ENCODE peak calls at places on chromosomes 6 and 20, in ten cellular contexts. N is cardiac fibroblast, A is upper lobe of right lung, S is aorta, M is astrocyte, H is Caco-2, V is prostate gland, U is bronchial epithelial cell, O is AG04450, R is NB4. C is an unnamed sample.
A peak's percentile ranks its signal among the peaks of the same experiment; 100 is the strongest.

GRCh38 chr20:23050847-23051627 is 1.6 kb upstream of the THBD start:
- DNase-seq in N (peak; percentile 91), A (peak; percentile 91), S (peak; percentile 92), M (peak; percentile 48), H (peak; percentile 82), V (peak; percentile 52), U (peak; percentile 85), O (peak; percentile 27), R (peak; percentile 97), C (peak; percentile 44)

GRCh38 chr6:163790296-163790840 is 375.9 kb downstream of the QKI start:
- DNase-seq in N (peak; percentile 42), A (no peak), S (no peak), M (peak; percentile 12), H (no peak), V (no peak), U (no peak), O (no peak), R (no peak), C (no peak)

GRCh38 chr6:18352001-18352400 is 35.1 kb upstream of the RNF144B start:
- DNase-seq in N (no peak), A (no peak), S (no peak), M (no peak), H (no peak), V (no peak), U (no peak), O (no peak), R (no peak), C (no peak)

GRCh38 chr20:5524886-5525285 is 208.1 kb upstream of the PROKR2 start:
- DNase-seq in N (no peak), A (no peak), S (no peak), M (no peak), H (no peak), V (no peak), U (no peak), O (no peak), R (peak; percentile 81), C (no peak)

GRCh38 chr6:147000545-147001488 is 203.4 kb upstream of the STXBP5 start:
- DNase-seq in N (peak; percentile 69), A (no peak), S (no peak), M (peak; percentile 69), H (no peak), V (no peak), U (peak; percentile 5), O (peak; percentile 52), R (no peak), C (no peak)

GRCh38 chr6:13538084-13538483 is 36.3 kb upstream of the SIRT5 start:
- DNase-seq in N (peak; percentile 77), A (no peak), S (no peak), M (peak; percentile 39), H (peak; percentile 23), V (no peak), U (peak; percentile 61), O (peak; percentile 30), R (peak; percentile 56), C (peak; percentile 60)

GRCh38 chr6:45072014-45072413 is 256.1 kb upstream of the RUNX2 start:
- DNase-seq in N (peak; percentile 64), A (no peak), S (no peak), M (no peak), H (no peak), V (no peak), U (no peak), O (no peak), R (peak; percentile 72), C (no peak)

GRCh38 chr20:51600016-51600420 is 57.5 kb upstream of the NFATC2 start:
- DNase-seq in N (no peak), A (no peak), S (no peak), M (no peak), H (no peak), V (no peak), U (no peak), O (no peak), R (no peak), C (no peak)

GRCh38 chr20:62363920-62364851 is 2.9 kb downstream of the LAMA5 start:
- DNase-seq in N (peak; percentile 65), A (peak; percentile 68), S (peak; percentile 58), M (no peak), H (peak; percentile 61), V (peak; percentile 3), U (no peak), O (no peak), R (no peak), C (no peak)
- H3K4me3 ChIP-seq in N (no peak overlapping the region), A (peak overlapping the region; percentile 69), S (no peak overlapping the region), M (no peak overlapping the region), H (peak overlapping the region; percentile 5), V (peak overlapping the region; percentile 88), U (peak overlapping the region; percentile 90), O (no peak overlapping the region), R (no peak overlapping the region), C (no peak overlapping the region)

GRCh38 chr20:47353224-47353696 is 3.2 kb downstream of the ZMYND8 start:
- DNase-seq in N (no peak), A (no peak), S (no peak), M (no peak), H (no peak), V (no peak), U (no peak), O (no peak), R (no peak), C (no peak)

GRCh38 chr20:47350691-47351545 is 5.6 kb downstream of the ZMYND8 start:
- DNase-seq in N (no peak), A (no peak), S (no peak), M (no peak), H (no peak), V (no peak), U (no peak), O (no peak), R (no peak), C (no peak)

GRCh38 chr20:47350181-47350550 is 6.3 kb downstream of the ZMYND8 start:
- DNase-seq in N (no peak), A (no peak), S (no peak), M (no peak), H (no peak), V (no peak), U (no peak), O (no peak), R (no peak), C (peak; percentile 54)

GRCh38 chr20:47352332-47353223 is 3.9 kb downstream of the ZMYND8 start:
- DNase-seq in N (peak; percentile 67), A (peak; percentile 78), S (no peak), M (peak; percentile 54), H (no peak), V (no peak), U (no peak), O (no peak), R (no peak), C (peak; percentile 36)

DNA sequence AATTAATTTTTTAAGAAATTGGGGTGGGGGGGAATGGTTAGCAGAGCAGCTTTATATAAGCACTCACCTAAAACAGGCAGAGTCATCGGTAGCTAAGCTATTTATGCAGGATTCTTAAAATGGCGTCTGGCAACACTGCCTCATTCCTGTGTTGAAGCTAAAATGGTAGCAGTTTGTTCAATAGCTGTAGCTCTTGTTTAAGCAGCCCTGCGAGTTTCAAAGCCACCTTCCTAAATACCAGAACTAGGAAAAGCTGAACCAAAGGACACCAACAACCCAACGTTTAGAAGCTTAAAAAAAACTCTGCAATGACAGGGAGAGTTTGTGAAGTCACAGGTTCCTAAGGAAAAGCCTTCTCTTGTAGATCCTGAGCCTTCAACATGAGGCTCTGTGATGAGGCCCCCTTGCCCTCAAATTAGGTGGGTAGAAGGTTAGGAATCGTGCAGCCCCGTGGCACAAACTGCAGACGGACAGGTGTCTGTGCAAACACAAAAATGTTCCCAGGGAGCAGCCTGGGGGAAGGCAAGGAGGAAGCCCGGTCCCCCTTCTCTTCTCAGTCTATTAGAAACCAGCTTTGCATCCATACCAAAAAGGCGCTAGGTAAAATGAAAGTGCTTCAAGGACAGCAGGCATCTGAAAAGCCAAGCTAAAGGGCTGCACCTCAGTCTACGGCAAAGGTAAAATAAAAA is 4.7 kb downstream of the ZMYND8 start:
- DNase-seq in N (no peak), A (no peak), S (no peak), M (no peak), H (no peak), V (no peak), U (no peak), O (no peak), R (peak; percentile 38), C (peak; percentile 65)
- H3K4me3 ChIP-seq in N (peak overlapping the region; percentile 31), A (peak overlapping the region; percentile 30), S (no peak overlapping the region), M (peak overlapping the region; percentile 41), H (no peak overlapping the region), V (no peak overlapping the region), U (peak overlapping the region; percentile 30), O (peak overlapping the region; percentile 23), R (peak overlapping the region; percentile 92), C (peak overlapping the region; percentile 67)

DNA sequence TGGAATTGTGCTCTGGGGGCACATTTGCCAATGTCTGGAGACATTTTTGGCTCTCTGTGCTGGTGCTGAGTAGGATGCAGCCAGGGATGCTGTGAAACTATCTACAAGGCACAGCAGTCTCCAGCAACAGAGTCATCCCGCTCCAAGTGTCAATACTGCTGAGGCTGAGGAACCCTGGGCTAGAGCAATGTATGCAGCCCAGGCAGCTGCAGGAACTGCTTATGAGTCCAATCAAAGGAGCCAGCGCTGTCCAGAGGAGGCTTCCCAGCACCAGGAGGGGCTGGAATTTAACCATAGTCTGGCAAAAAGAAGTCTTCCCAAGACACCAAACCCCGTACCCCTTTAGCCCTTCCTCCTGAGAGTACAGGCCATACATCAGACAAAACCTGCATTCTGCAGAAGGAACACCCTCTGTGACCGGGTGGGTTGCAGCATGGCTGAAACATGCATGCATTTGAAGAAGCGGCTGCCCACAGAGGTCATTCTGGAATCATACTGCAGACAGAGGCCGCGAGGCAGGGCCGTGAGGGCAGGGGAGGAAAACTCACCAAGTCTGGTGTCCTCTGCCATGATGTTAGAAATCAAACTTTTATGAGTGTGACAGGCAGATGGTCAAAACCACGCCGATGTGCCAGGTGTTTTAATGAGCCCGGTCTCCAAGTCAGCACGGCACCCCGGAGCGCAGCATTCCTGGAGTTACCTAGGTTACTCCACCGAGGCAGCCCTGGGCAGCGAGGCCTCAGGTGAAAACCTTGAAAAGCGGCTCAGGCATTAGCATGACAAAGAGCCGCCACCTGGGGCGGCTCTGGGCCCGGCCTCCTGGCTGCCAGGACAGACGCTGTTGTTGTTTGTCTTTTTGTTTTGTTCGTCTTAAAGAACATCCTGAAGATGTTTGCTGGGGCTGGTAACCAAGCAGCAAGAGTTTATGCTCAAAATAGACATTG is 255.4 kb downstream of the ERMARD start:
- DNase-seq in N (no peak), A (peak; percentile 61), S (no peak), M (no peak), H (no peak), V (no peak), U (no peak), O (no peak), R (no peak), C (no peak)
- H3K4me3 ChIP-seq in N (no peak overlapping the region), A (no peak overlapping the region), S (no peak overlapping the region), M (no peak overlapping the region), H (no peak overlapping the region), V (no peak overlapping the region), U (no peak overlapping the region), O (no peak overlapping the region), R (no peak overlapping the region), C (no peak overlapping the region)

GRCh38 chr20:50322703-50323131 is 132.1 kb downstream of the CEBPB start:
- DNase-seq in N (no peak), A (peak; percentile 20), S (no peak), M (no peak), H (no peak), V (no peak), U (no peak), O (no peak), R (no peak), C (no peak)

GRCh38 chr20:50321797-50322480 is 131.3 kb downstream of the CEBPB start:
- DNase-seq in N (peak; percentile 54), A (peak; percentile 83), S (no peak), M (peak; percentile 72), H (no peak), V (peak; percentile 46), U (peak; percentile 61), O (no peak), R (no peak), C (no peak)

GRCh38 chr20:50320910-50321796 is 130.5 kb downstream of the CEBPB start:
- DNase-seq in N (peak; percentile 94), A (peak; percentile 96), S (peak; percentile 96), M (peak; percentile 96), H (peak; percentile 75), V (peak; percentile 87), U (peak; percentile 97), O (peak; percentile 80), R (peak; percentile 45), C (peak; percentile 28)

GRCh38 chr20:50318709-50319108 is 128.1 kb downstream of the CEBPB start:
- DNase-seq in N (no peak), A (peak; percentile 69), S (no peak), M (no peak), H (no peak), V (no peak), U (no peak), O (no peak), R (peak; percentile 81), C (no peak)

GRCh38 chr20:50320005-50320909 is 129.6 kb downstream of the CEBPB start:
- DNase-seq in N (no peak), A (peak; percentile 60), S (no peak), M (no peak), H (no peak), V (no peak), U (no peak), O (no peak), R (no peak), C (no peak)
- H3K4me3 ChIP-seq in N (peak overlapping the region; percentile 23), A (peak overlapping the region; percentile 48), S (no peak overlapping the region), M (peak overlapping the region; percentile 22), H (no peak overlapping the region), V (peak overlapping the region; percentile 3), U (peak overlapping the region; percentile 28), O (peak overlapping the region; percentile 51), R (no peak overlapping the region), C (no peak overlapping the region)